ENCODE peak calls at places on chromosomes 7 and 10, in seven cellular contexts. B is skeletal muscle cell; F is body of pancreas; D is adrenal gland; P is activated naive CD4-positive, alpha-beta T cell treated with anti-CD3 and anti-CD28 coated beads, Interleukin-2, amount 50 U/mL, for 72 hours; L is GM12865; K is posterior cingulate gyrus. I is an unnamed sample.

GRCh38 chr10:106424981-106425380 is 739.5 kb downstream of the SORCS1 start:
- DNase-seq in L (no peak), P (no peak), D (no peak), K (no peak), F (no peak), B (no peak), I (no peak)

GRCh38 chr7:123538897-123539296 is 4.5 kb upstream of the IQUB start:
- DNase-seq in D (no peak), L (no peak), B (no peak), F (no peak), K (no peak), P (no peak), I (no peak)

GRCh38 chr10:16987129-16987670 is 142.4 kb downstream of the CUBN start:
- DNase-seq in L (no peak), F (no peak), K (no peak), P (no peak), B (no peak), D (no peak), I (no peak)

GRCh38 chr7:16668978-16669377 is 23.0 kb downstream of the BZW2 start:
- DNase-seq in F (no peak), D (no peak), L (no peak), P (no peak), K (no peak), B (no peak), I (no peak)

GRCh38 chr7:2928613-2929311 is 84.7 kb upstream of the GNA12 start:
- DNase-seq in B (no peak), D (no peak), F (no peak), K (no peak), L (no peak), P (no peak), I (no peak)

GRCh38 chr10:113094114-113094486 is 144.1 kb downstream of the TCF7L2 start:
- DNase-seq in K (no peak), D (no peak), B (no peak), P (no peak), F (no peak), L (peak; percentile 25), I (no peak)

GRCh38 chr10:5442056-5442989 is 30.0 kb downstream of the NET1 start:
- DNase-seq in P (peak; percentile 50), L (peak; percentile 59), D (peak; percentile 40), F (peak; percentile 49), K (no peak), B (no peak), I (no peak)

GRCh38 chr7:138776156-138776833 is 21.5 kb upstream of the TMEM213 start:
- DNase-seq in D (no peak), F (no peak), P (no peak), B (no peak), L (no peak), K (no peak), I (no peak)

GRCh38 chr10:47095848-47096612 is 184.8 kb downstream of the PTPN20 start:
- DNase-seq in K (no peak), F (no peak), P (no peak), B (no peak), D (no peak), L (no peak), I (no peak)

GRCh38 chr7:13097508-13097907 is 410.1 kb downstream of the ARL4A start:
- DNase-seq in K (no peak), B (no peak), D (no peak), L (no peak), F (no peak), P (no peak), I (no peak)